ENCODE peak calls at places on chromosomes 4 and X, in five cellular contexts. One of them, this sample, is unnamed.
A peak's percentile ranks its signal among the peaks of the same experiment; 100 is the strongest.

GRCh38 chr4:71287305-71287704 is 51.5 kb upstream of the SLC4A4 start:
- DNase-seq in HCT116: no peak
- DNase-seq in hepatocyte: no peak
- DNase-seq in SK-N-SH: no peak
- DNase-seq in OCI-LY7: no peak
- DNase-seq in this sample: no peak

GRCh38 chr4:168503652-168504362 is 7.0 kb downstream of the PALLD start:
- DNase-seq in HCT116: no peak
- DNase-seq in hepatocyte: no peak
- DNase-seq in SK-N-SH: no peak
- DNase-seq in OCI-LY7: no peak
- DNase-seq in this sample: no peak

GRCh38 chr4:141391293-141391692 is 170.6 kb downstream of the ZNF330 start:
- DNase-seq in HCT116: no peak
- DNase-seq in hepatocyte: no peak
- DNase-seq in SK-N-SH: no peak
- DNase-seq in OCI-LY7: no peak
- DNase-seq in this sample: no peak

GRCh38 chr4:74133786-74134499 is 24.0 kb upstream of the MTHFD2L start:
- DNase-seq in HCT116: peak; percentile 86
- DNase-seq in hepatocyte: peak; percentile 83
- DNase-seq in SK-N-SH: peak; percentile 27
- DNase-seq in OCI-LY7: peak; percentile 63
- DNase-seq in this sample: peak; percentile 73

GRCh38 chr4:37623125-37623524 is 63.1 kb downstream of the RELL1 start:
- DNase-seq in HCT116: no peak
- DNase-seq in hepatocyte: no peak
- DNase-seq in SK-N-SH: no peak
- DNase-seq in OCI-LY7: no peak
- DNase-seq in this sample: no peak

GRCh38 chrX:74242050-74242449 is 61.9 kb upstream of the ZCCHC13 start:
- DNase-seq in HCT116: no peak
- DNase-seq in hepatocyte: no peak
- DNase-seq in SK-N-SH: no peak
- DNase-seq in OCI-LY7: no peak
- DNase-seq in this sample: no peak

GRCh38 chr4:152038238-152038637 is 277.4 kb upstream of the GATB start:
- DNase-seq in HCT116: no peak
- DNase-seq in hepatocyte: no peak
- DNase-seq in SK-N-SH: no peak
- DNase-seq in OCI-LY7: no peak
- DNase-seq in this sample: no peak

GRCh38 chrX:15336023-15336413 is 695 bp upstream of the PIGA start:
- DNase-seq in HCT116: no peak
- DNase-seq in hepatocyte: peak; percentile 54
- DNase-seq in SK-N-SH: peak; percentile 44
- DNase-seq in OCI-LY7: peak; percentile 11
- DNase-seq in this sample: peak; percentile 6

GRCh38 chr4:3368841-3369760 is 72.7 kb upstream of the HGFAC start:
- DNase-seq in HCT116: no peak
- DNase-seq in hepatocyte: no peak
- DNase-seq in SK-N-SH: peak; percentile 62
- DNase-seq in OCI-LY7: no peak
- DNase-seq in this sample: no peak

GRCh38 chrX:8897259-8897658 is 96.1 kb upstream of the FAM9A start:
- DNase-seq in HCT116: no peak
- DNase-seq in hepatocyte: no peak
- DNase-seq in SK-N-SH: no peak
- DNase-seq in OCI-LY7: no peak
- DNase-seq in this sample: no peak

GRCh38 chrX:135489542-135489941 is 30.9 kb upstream of the INTS6L start:
- DNase-seq in HCT116: no peak
- DNase-seq in hepatocyte: no peak
- DNase-seq in SK-N-SH: no peak
- DNase-seq in OCI-LY7: peak; percentile 33
- DNase-seq in this sample: no peak

GRCh38 chr4:166309286-166309685 is 436.2 kb downstream of the TLL1 start:
- DNase-seq in HCT116: no peak
- DNase-seq in hepatocyte: no peak
- DNase-seq in SK-N-SH: no peak
- DNase-seq in OCI-LY7: no peak
- DNase-seq in this sample: no peak

GRCh38 chrX:48617542-48618340 is 20.4 kb downstream of the WDR13 start:
- DNase-seq in HCT116: no peak
- DNase-seq in hepatocyte: no peak
- DNase-seq in SK-N-SH: no peak
- DNase-seq in OCI-LY7: no peak
- DNase-seq in this sample: no peak
- TF ChIP-seq EZH2phosphoT487 in HCT116: no peak
- TF ChIP-seq EZH2phosphoT487 in hepatocyte: no peak
- TF ChIP-seq EZH2phosphoT487 in SK-N-SH: no peak
- TF ChIP-seq EZH2phosphoT487 in OCI-LY7: no peak
- TF ChIP-seq EZH2phosphoT487 in this sample: no peak

GRCh38 chr4:46956451-46956850 is 36.9 kb downstream of the GABRA4 start:
- DNase-seq in HCT116: no peak
- DNase-seq in hepatocyte: no peak
- DNase-seq in SK-N-SH: no peak
- DNase-seq in OCI-LY7: no peak
- DNase-seq in this sample: no peak
- TF ChIP-seq EZH2phosphoT487 in HCT116: no peak
- TF ChIP-seq EZH2phosphoT487 in hepatocyte: no peak
- TF ChIP-seq EZH2phosphoT487 in SK-N-SH: no peak
- TF ChIP-seq EZH2phosphoT487 in OCI-LY7: no peak
- TF ChIP-seq EZH2phosphoT487 in this sample: no peak

GRCh38 chrX:72609313-72609712 is 36.7 kb upstream of the HDAC8 start:
- DNase-seq in HCT116: no peak
- DNase-seq in hepatocyte: peak; percentile 10
- DNase-seq in SK-N-SH: no peak
- DNase-seq in OCI-LY7: no peak
- DNase-seq in this sample: no peak
- TF ChIP-seq EZH2phosphoT487 in HCT116: no peak
- TF ChIP-seq EZH2phosphoT487 in hepatocyte: no peak
- TF ChIP-seq EZH2phosphoT487 in SK-N-SH: no peak
- TF ChIP-seq EZH2phosphoT487 in OCI-LY7: no peak
- TF ChIP-seq EZH2phosphoT487 in this sample: no peak

GRCh38 chr4:159210975-159211374 is 108.1 kb downstream of the RAPGEF2 start:
- DNase-seq in HCT116: no peak
- DNase-seq in hepatocyte: no peak
- DNase-seq in SK-N-SH: no peak
- DNase-seq in OCI-LY7: no peak
- DNase-seq in this sample: no peak
- TF ChIP-seq EZH2phosphoT487 in HCT116: no peak
- TF ChIP-seq EZH2phosphoT487 in hepatocyte: no peak
- TF ChIP-seq EZH2phosphoT487 in SK-N-SH: no peak
- TF ChIP-seq EZH2phosphoT487 in OCI-LY7: no peak
- TF ChIP-seq EZH2phosphoT487 in this sample: no peak

GRCh38 chr4:184900184-184900583 is 74.4 kb upstream of the ACSL1 start:
- DNase-seq in HCT116: no peak
- DNase-seq in hepatocyte: no peak
- DNase-seq in SK-N-SH: no peak
- DNase-seq in OCI-LY7: no peak
- DNase-seq in this sample: no peak
- TF ChIP-seq EZH2phosphoT487 in HCT116: no peak
- TF ChIP-seq EZH2phosphoT487 in hepatocyte: no peak
- TF ChIP-seq EZH2phosphoT487 in SK-N-SH: no peak
- TF ChIP-seq EZH2phosphoT487 in OCI-LY7: no peak
- TF ChIP-seq EZH2phosphoT487 in this sample: no peak

GRCh38 chr4:41696131-41696530 is 52.4 kb downstream of the PHOX2B start:
- DNase-seq in HCT116: no peak
- DNase-seq in hepatocyte: no peak
- DNase-seq in SK-N-SH: no peak
- DNase-seq in OCI-LY7: no peak
- DNase-seq in this sample: no peak
- TF ChIP-seq EZH2phosphoT487 in HCT116: no peak
- TF ChIP-seq EZH2phosphoT487 in hepatocyte: no peak
- TF ChIP-seq EZH2phosphoT487 in SK-N-SH: no peak
- TF ChIP-seq EZH2phosphoT487 in OCI-LY7: no peak
- TF ChIP-seq EZH2phosphoT487 in this sample: no peak